ENCODE peak calls at places on chromosomes 13 and 19, in seven cellular contexts. V is transverse colon, U is heart left ventricle, F is sigmoid colon, J is IMR-90, L is stomach, Q is endothelial cell of umbilical vein. T is an unnamed sample.

GRCh38 chr19:38429811-38430156 is 3.7 kb upstream of the RYR1 start:
- DNase-seq in V (no peak), U (no peak), F (no peak), J (no peak), L (no peak), Q (no peak), T (no peak)

GRCh38 chr13:30026093-30026492 is 175.7 kb upstream of the UBL3 start:
- DNase-seq in V (no peak), U (no peak), F (no peak), J (peak), L (no peak), Q (peak), T (no peak)

GRCh38 chr13:47933688-47934011 is 67.4 kb downstream of the SUCLA2 start:
- DNase-seq in V (no peak), U (no peak), F (no peak), J (peak), L (no peak), Q (no peak), T (no peak)

GRCh38 chr13:36420437-36420891 is 11.8 kb upstream of the CCNA1 start:
- DNase-seq in V (peak), U (no peak), F (peak), J (peak), L (peak), Q (peak), T (peak)

GRCh38 chr13:51873419-51873818 is 11.7 kb downstream of the CCDC70 start:
- DNase-seq in V (no peak), U (no peak), F (no peak), J (no peak), L (no peak), Q (no peak), T (no peak)

GRCh38 chr19:8128551-8128950 is 20.8 kb downstream of the FBN3 start:
- DNase-seq in V (no peak), U (no peak), F (no peak), J (no peak), L (no peak), Q (no peak), T (no peak)

GRCh38 chr19:51272183-51272817 is 21.4 kb downstream of the SIGLECL1 start:
- DNase-seq in V (no peak), U (no peak), F (no peak), J (no peak), L (no peak), Q (no peak), T (no peak)

GRCh38 chr19:40799558-40800338 is 757 bp downstream of the EGLN2 start:
- DNase-seq in V (no peak), U (peak), F (peak), J (no peak), L (peak), Q (peak), T (no peak)

GRCh38 chr13:44692173-44692713 is 116.1 kb upstream of the TSC22D1 start:
- DNase-seq in V (no peak), U (no peak), F (no peak), J (peak), L (no peak), Q (no peak), T (no peak)
- TF ChIP-seq POLR2A in V (no peak), U (no peak), F (no peak), J (peak), L (no peak), Q (no peak), T (no peak)

GRCh38 chr13:54301085-54301484 is 1272.5 kb downstream of the OLFM4 start:
- DNase-seq in V (no peak), U (no peak), F (no peak), J (no peak), L (no peak), Q (no peak), T (no peak)
- TF ChIP-seq CTCF in V (no peak), U (no peak), F (no peak), J (no peak), L (no peak), Q (no peak), T (no peak)

DNA sequence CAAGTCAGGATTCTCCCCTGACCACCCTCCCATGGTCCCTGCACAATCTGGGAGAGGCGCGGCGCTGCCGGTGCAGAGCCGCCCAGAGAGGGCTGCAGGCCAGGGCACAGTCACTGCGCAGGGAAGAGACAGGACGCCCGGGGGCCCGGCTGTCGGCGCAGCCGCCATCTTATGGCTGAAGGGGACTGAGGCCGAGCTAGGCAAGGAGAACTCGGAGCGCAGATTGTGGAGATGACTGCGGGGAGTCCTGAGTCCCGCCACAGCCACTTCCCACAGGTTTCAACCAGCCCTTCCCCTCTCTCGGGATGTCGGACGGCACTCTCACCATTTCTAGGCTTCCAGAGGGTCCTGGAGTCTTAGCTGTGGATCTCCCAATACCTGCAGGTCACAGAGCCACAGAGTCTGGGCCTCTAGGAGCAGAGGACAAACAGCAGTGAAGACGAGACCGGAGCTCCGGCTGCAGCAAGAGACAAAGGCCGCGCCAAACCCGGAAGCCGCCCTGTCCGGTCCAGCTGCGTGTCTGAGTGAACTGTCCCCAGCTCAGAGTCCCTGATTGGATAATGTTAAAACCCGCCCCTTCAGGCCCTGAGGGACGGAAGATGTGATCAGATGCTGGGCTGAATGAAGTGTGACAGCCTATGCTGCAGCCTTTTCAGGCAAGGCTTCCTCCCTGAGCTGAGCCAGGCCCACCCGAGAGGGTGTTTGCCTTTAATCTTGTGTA is at the start of gene ZNF708:
- DNase-seq in V (peak), U (peak), F (peak), J (peak), L (peak), Q (peak), T (peak)
- H3K27ac ChIP-seq in V (peak), U (peak), F (peak), J (peak), L (peak), Q (peak), T (peak)

GRCh38 chr19:12899891-12900518 is 9.0 kb downstream of the GCDH start:
- DNase-seq in V (peak), U (no peak), F (no peak), J (no peak), L (no peak), Q (no peak), T (no peak)
- TF ChIP-seq POLR2A in V (no peak), U (no peak), F (no peak), J (no peak), L (no peak), Q (no peak), T (no peak)

GRCh38 chr13:44352671-44353070 is 21.0 kb upstream of the SERP2 start:
- DNase-seq in V (no peak), U (no peak), F (no peak), J (no peak), L (no peak), Q (no peak), T (no peak)
- TF ChIP-seq CTCF in V (no peak), U (no peak), F (no peak), J (no peak), L (no peak), Q (no peak), T (no peak)

DNA sequence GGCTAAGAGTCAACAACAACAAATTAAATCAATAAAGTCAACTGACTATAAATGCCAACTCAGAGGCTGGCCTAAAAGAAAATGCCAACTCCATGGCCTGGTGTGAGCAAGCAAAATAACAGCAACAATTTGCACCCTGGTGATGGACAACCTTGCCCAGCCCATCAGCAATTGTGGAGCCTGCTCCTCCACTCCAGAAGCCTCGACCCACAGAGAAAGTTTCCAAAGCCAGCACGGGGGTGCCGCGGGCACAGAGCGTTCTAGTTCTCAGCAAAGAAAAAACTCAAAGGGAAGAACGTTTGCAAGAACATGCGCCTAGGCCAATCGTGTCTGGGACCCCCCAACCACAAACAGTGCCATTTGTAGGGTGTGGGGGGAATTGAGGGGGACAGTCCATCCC is 11.3 kb downstream of the EPS15L1 start:
- DNase-seq in V (no peak), U (no peak), F (no peak), J (no peak), L (no peak), Q (no peak), T (no peak)
- H3K27ac ChIP-seq in V (no peak), U (peak), F (no peak), J (no peak), L (no peak), Q (no peak), T (no peak)

GRCh38 chr13:99144306-99144705 is 56.3 kb upstream of the UBAC2 start:
- DNase-seq in V (no peak), U (no peak), F (no peak), J (no peak), L (no peak), Q (no peak), T (no peak)
- TF ChIP-seq POLR2A in V (no peak), U (no peak), F (no peak), J (no peak), L (no peak), Q (no peak), T (no peak)

DNA sequence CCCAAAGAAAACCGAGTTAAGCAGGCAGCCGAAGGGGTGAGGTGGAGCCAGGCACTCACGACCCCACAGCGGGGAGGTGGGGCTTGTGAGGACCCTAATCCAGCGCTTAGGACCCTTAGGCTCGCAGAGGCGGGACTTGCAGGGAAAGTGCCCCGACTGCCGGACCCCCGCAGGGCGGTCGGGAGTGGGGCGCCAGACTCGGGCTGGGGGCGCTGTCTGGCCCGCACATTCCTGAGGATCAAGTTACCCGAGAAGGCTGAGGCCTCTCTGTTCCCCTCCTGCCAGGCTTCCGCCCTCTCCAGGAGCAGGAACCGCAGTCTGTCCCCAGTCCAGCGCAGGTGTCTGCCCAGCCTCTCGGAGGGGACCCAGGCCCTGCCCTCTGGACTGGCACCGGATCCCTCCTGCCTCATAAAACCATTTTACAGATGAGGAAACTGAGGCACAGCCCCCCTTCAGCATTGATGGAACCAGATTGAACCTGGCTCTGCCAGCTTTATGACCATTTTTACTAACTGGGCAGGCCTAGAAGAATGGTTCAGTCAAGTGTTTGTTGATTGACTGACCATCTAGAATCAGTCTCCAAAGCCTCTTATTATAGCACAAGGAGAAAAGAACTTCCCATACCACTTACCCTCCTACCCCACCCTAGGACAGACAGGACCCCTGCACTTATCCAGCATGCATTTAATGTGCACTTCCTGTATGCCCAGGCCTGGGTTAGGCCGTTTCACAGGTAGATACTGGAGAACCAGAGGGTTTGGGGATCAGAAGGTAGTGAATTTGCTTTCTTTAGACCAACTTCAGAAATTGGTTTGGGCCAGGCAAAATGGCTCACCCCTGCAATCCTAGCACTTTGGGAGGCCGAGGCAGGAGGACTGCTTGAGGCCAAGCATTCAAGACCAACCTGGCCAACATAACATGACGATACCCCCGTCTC is 6.7 kb upstream of the JUND start:
- DNase-seq in V (no peak), U (no peak), F (no peak), J (no peak), L (no peak), Q (no peak), T (no peak)
- TF ChIP-seq CTCF in V (no peak), U (no peak), F (no peak), J (no peak), L (no peak), Q (no peak), T (no peak)

GRCh38 chr13:110127986-110128511 is 178.9 kb downstream of the COL4A1 start:
- DNase-seq in V (no peak), U (no peak), F (no peak), J (peak), L (no peak), Q (no peak), T (no peak)
- H3K27ac ChIP-seq in V (no peak), U (no peak), F (peak), J (no peak), L (no peak), Q (peak), T (no peak)

T was measured in testis.